ENCODE peak calls at places on chromosomes 4 and X, in nine cellular contexts. Z is CD8-positive, alpha-beta memory T cell; L is GM12878; W is uterus; S is mesendoderm; G is naive thymus-derived CD4-positive, alpha-beta T cell; Q is breast epithelium; N is DND-41; K is PC-3. M is an unnamed sample.
A peak's percentile ranks its signal among the peaks of the same experiment; 100 is the strongest.

GRCh38 chr4:118972167-118972566 is 83.5 kb downstream of the SYNPO2 start:
- DNase-seq in W (no peak), K (no peak), Q (no peak), N (no peak), G (no peak), L (no peak), Z (no peak), S (no peak), M (no peak)

GRCh38 chr4:139950568-139950967 is 203.4 kb downstream of the MAML3 start:
- DNase-seq in S (no peak), Z (peak; percentile 2), L (peak; percentile 83), G (no peak), Q (no peak), N (peak; percentile 74), K (no peak), W (no peak), M (no peak)

GRCh38 chr4:55933611-55934010 is 15.1 kb upstream of the CEP135 start:
- DNase-seq in N (no peak), G (no peak), K (no peak), S (peak; percentile 66), Q (no peak), W (no peak), L (no peak), Z (no peak), M (no peak)

GRCh38 chr4:8176547-8177399 is 18.2 kb upstream of the ABLIM2 start:
- DNase-seq in N (peak; percentile 73), W (no peak), Z (peak; percentile 36), K (peak; percentile 59), L (no peak), S (peak; percentile 82), G (peak; percentile 60), Q (no peak), M (no peak)

GRCh38 chrX:40867352-40867751 is 132.0 kb upstream of the MED14 start:
- DNase-seq in W (no peak), S (peak; percentile 43), L (no peak), G (no peak), K (peak; percentile 70), Q (peak; percentile 19), N (no peak), Z (no peak), M (no peak)

GRCh38 chr4:972651-973424 is 531 bp downstream of the DGKQ start:
- DNase-seq in N (peak; percentile 61), G (peak; percentile 63), W (peak; percentile 42), Q (no peak), L (no peak), S (no peak), Z (peak; percentile 71), K (peak; percentile 13), M (peak; percentile 75)

GRCh38 chr4:2791518-2792395 is 1.1 kb upstream of the SH3BP2 start:
- DNase-seq in S (no peak), L (no peak), N (no peak), Q (no peak), G (no peak), K (no peak), Z (no peak), W (peak; percentile 17), M (no peak)

GRCh38 chr4:185318679-185319078 is 77.0 kb downstream of the LRP2BP start:
- DNase-seq in S (peak; percentile 96), G (no peak), N (no peak), K (peak; percentile 32), Z (no peak), W (no peak), L (no peak), Q (no peak), M (no peak)

GRCh38 chr4:151691639-151692442 is 69.0 kb downstream of the GATB start:
- DNase-seq in K (no peak), W (no peak), G (no peak), Q (no peak), L (no peak), N (no peak), Z (no peak), S (no peak), M (no peak)

GRCh38 chr4:171812377-171813194 is 618 bp upstream of the GALNTL6 start:
- DNase-seq in K (no peak), Q (no peak), N (no peak), S (peak; percentile 24), W (no peak), G (no peak), Z (no peak), L (no peak), M (no peak)

GRCh38 chrX:63652086-63652775 is 132.8 kb downstream of the ARHGEF9 start:
- DNase-seq in Q (no peak), K (no peak), Z (no peak), S (no peak), N (no peak), L (no peak), G (no peak), W (no peak), M (no peak)

GRCh38 chr4:19583827-19584569 is 667.7 kb upstream of the SLIT2 start:
- DNase-seq in N (no peak), S (no peak), G (no peak), K (no peak), L (no peak), Z (no peak), W (no peak), Q (no peak), M (no peak)

GRCh38 chrX:39017716-39018115 is 216.5 kb downstream of the MID1IP1 start:
- DNase-seq in Z (no peak), L (no peak), W (no peak), S (peak; percentile 75), K (no peak), N (no peak), Q (no peak), G (no peak), M (no peak)

GRCh38 chrX:40449396-40449795 is 131.4 kb upstream of the ATP6AP2 start:
- DNase-seq in L (no peak), N (no peak), G (no peak), W (no peak), Z (no peak), S (no peak), Q (peak; percentile 44), K (no peak), M (no peak)

GRCh38 chrX:133534172-133534571 is 118.9 kb upstream of the GPC4 start:
- DNase-seq in W (no peak), S (no peak), K (no peak), G (no peak), L (no peak), N (no peak), Q (no peak), Z (no peak), M (no peak)

GRCh38 chrX:42673411-42673810 is 104.6 kb downstream of the PPP1R2C start:
- DNase-seq in Z (no peak), W (no peak), S (no peak), N (no peak), Q (no peak), K (no peak), G (no peak), L (no peak), M (no peak)

GRCh38 chr4:1462768-1463075 is 56.5 kb upstream of the NKX1-1 start:
- DNase-seq in S (no peak), K (no peak), L (no peak), W (no peak), Q (no peak), Z (no peak), N (no peak), G (no peak), M (no peak)

GRCh38 chr4:139853309-139853708 is 187.7 kb downstream of the MGST2 start:
- DNase-seq in N (no peak), Q (no peak), L (no peak), S (peak; percentile 96), Z (no peak), K (no peak), W (no peak), G (no peak), M (no peak)

GRCh38 chrX:134137353-134137752 is 99.6 kb upstream of the CCDC160 start:
- DNase-seq in N (no peak), Z (no peak), G (no peak), K (no peak), Q (no peak), W (no peak), S (no peak), L (no peak), M (no peak)

DNA sequence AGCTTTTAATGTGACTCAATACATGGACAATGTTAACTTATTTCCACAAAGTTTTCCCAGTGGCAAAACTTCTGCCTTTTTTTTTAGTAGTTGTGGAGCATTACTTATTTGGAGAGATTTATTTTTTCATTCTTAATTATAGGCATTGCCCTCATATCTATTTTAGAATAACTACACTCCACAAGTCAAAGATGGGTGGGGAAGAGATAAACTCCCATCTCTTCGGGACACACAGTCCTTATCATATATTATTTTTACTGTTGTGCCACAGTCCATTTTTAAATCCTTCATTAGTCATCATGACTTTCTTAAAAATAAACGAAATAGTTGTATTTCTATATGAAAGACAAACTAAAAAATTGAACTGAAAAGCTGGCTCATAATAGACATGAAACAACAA is 1.2 kb downstream of the DMD start:
- DNase-seq in N (no peak), K (no peak), W (no peak), Z (no peak), Q (no peak), G (no peak), S (no peak), L (no peak), M (no peak)
- H3K4me3 ChIP-seq in N (no peak overlapping the region), K (no peak overlapping the region), W (peak overlapping the region; percentile 28), Z (no peak overlapping the region), Q (peak overlapping the region; percentile 43), G (no peak overlapping the region), S (no peak overlapping the region), L (no peak overlapping the region), M (no peak overlapping the region)

GRCh38 chr4:80614319-80614718 is 278.8 kb downstream of the CFAP299 start:
- DNase-seq in S (no peak), Q (no peak), N (no peak), K (no peak), W (no peak), Z (no peak), G (no peak), L (no peak), M (no peak)
- H3K4me1 ChIP-seq in S (no peaks in the 10 kb centered on the region), Q (no peaks in the 10 kb centered on the region), N (no peaks in the 10 kb centered on the region), K (peaks cover 13% of the 10 kb centered on the region), W (no peaks in the 10 kb centered on the region), Z (no peaks in the 10 kb centered on the region), G (no peaks in the 10 kb centered on the region), L (peaks cover 6% of the 10 kb centered on the region), M (no peaks in the 10 kb centered on the region)

DNA sequence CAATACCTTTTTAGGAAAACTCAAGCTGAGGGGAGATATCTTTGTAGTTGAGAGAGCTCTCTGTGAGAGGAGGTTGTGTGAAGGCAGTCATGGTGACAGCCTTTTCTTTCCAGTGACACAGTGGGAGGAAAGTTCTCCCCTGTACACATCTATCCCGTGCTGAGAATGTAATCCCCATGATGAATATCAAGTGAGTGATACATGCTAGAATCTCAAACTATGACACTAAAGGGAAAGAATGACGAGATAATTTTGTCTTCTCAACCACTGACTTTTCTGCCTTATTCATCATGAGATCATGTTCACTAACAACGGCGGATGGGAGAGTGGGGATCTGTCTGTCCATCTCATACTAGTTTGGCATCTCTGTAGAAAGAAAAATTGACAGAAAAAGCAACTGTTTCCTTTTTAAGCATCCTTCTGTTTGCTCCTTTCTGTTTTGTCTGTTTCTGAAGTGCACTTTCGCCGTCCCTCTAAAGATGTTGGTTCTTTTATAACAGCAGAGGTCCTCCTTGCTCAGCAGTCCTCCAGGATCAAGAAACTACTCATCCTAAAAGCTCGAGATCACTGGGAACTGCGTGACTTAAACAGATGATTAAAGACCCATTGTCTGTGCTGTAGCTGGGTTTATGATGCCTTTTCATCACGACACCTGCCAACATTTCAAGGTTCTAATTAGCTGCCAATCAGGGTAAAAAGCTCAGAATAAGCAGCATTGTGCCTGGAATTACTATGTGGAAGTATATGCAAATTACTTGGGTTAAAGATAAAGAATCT is 137.6 kb downstream of the DCK start:
- DNase-seq in L (no peak), Q (no peak), G (no peak), Z (no peak), N (no peak), K (peak; percentile 61), W (no peak), S (peak; percentile 20), M (no peak)
- H3K4me3 ChIP-seq in L (no peak overlapping the region), Q (no peak overlapping the region), G (no peak overlapping the region), Z (no peak overlapping the region), N (no peak overlapping the region), K (peak overlapping the region; percentile 39), W (no peak overlapping the region), S (no peak overlapping the region), M (no peak overlapping the region)

GRCh38 chr4:143421609-143422008 is 84.9 kb downstream of the GAB1 start:
- DNase-seq in W (no peak), S (no peak), G (no peak), Q (no peak), K (no peak), L (no peak), Z (no peak), N (no peak), M (no peak)
- H3K4me1 ChIP-seq in W (no peaks in the 10 kb centered on the region), S (no peaks in the 10 kb centered on the region), G (no peaks in the 10 kb centered on the region), Q (no peaks in the 10 kb centered on the region), K (no peaks in the 10 kb centered on the region), L (no peaks in the 10 kb centered on the region), Z (no peaks in the 10 kb centered on the region), N (no peaks in the 10 kb centered on the region), M (no peaks in the 10 kb centered on the region)